ENCODE peak calls at places on chromosomes 4 and X, in six cellular contexts. M, V, T, B, X and E are unnamed samples.

GRCh38 chr4:112127736-112128322 is 17.4 kb upstream of the FAM241A start:
- DNase-seq in M (no peak), V (no peak), T (no peak), B (no peak), X (no peak), E (no peak)

GRCh38 chrX:110188701-110189558 is 129.0 kb downstream of the AMMECR1 start:
- DNase-seq in V (no peak), T (no peak), M (no peak), B (no peak), X (no peak), E (peak)

GRCh38 chr4:91064157-91064853 is 937.1 kb downstream of the CCSER1 start:
- DNase-seq in M (peak), T (no peak), V (no peak), B (no peak), X (peak), E (peak)

GRCh38 chr4:95510145-95510544 is 38.6 kb downstream of the UNC5C start:
- DNase-seq in B (no peak), V (no peak), X (no peak), M (peak), T (no peak), E (peak)

GRCh38 chr4:55033296-55033695 is 92.1 kb downstream of the KDR start:
- DNase-seq in V (no peak), X (no peak), M (no peak), B (no peak), T (no peak), E (no peak)

GRCh38 chr4:168848977-168849687 is 160.9 kb downstream of the CBR4 start:
- DNase-seq in T (no peak), M (no peak), B (no peak), X (peak), V (no peak), E (peak)

GRCh38 chr4:8362483-8362882 is 78.0 kb downstream of the ACOX3 start:
- DNase-seq in M (no peak), T (no peak), X (no peak), B (no peak), V (no peak), E (no peak)

GRCh38 chr4:77881460-77882295 is 19.0 kb downstream of the MRPL1 start:
- DNase-seq in V (no peak), B (no peak), X (no peak), T (peak), M (peak), E (peak)

GRCh38 chr4:4631150-4631549 is 89.3 kb upstream of the STX18 start:
- DNase-seq in X (no peak), V (no peak), T (no peak), B (no peak), M (no peak), E (no peak)

GRCh38 chrX:71917621-71918341 is 7.1 kb downstream of the NHSL2 start:
- DNase-seq in B (no peak), T (peak), M (no peak), X (peak), V (no peak), E (peak)

GRCh38 chrX:67503453-67503852 is 40.4 kb upstream of the AR start:
- DNase-seq in X (no peak), T (no peak), M (no peak), V (no peak), B (no peak), E (no peak)

GRCh38 chr4:128573781-128574508 is 235.6 kb upstream of the JADE1 start:
- DNase-seq in T (no peak), M (peak), X (no peak), B (no peak), V (no peak), E (peak)

GRCh38 chrX:101602077-101602476 is 15.7 kb downstream of the ARMCX6 start:
- DNase-seq in B (no peak), M (no peak), X (no peak), V (no peak), T (peak), E (no peak)

GRCh38 chrX:37378399-37378798 is 29.2 kb downstream of the PRRG1 start:
- DNase-seq in B (no peak), T (no peak), M (no peak), V (no peak), X (no peak), E (peak)

GRCh38 chrX:100648601-100649417 is 4.8 kb downstream of the SRPX2 start:
- DNase-seq in B (no peak), T (peak), V (no peak), X (no peak), M (peak), E (peak)

GRCh38 chr4:85147481-85148076 is 181.1 kb upstream of the WDFY3 start:
- DNase-seq in T (peak), V (no peak), B (peak), M (peak), X (peak), E (peak)

GRCh38 chr4:72604324-72604723 is 35.3 kb upstream of the ADAMTS3 start:
- DNase-seq in T (no peak), V (no peak), B (no peak), M (no peak), X (no peak), E (no peak)

GRCh38 chr4:174503079-174503724 is 19.1 kb downstream of the HPGD start:
- DNase-seq in M (no peak), B (no peak), X (no peak), T (no peak), V (no peak), E (no peak)

GRCh38 chrX:102697506-102697905 is 14.7 kb upstream of the GPRASP2 start:
- DNase-seq in B (no peak), M (no peak), T (no peak), V (no peak), X (no peak), E (no peak)

GRCh38 chr4:182929296-182929695 is 12.1 kb upstream of the DCTD start:
- DNase-seq in M (peak), B (no peak), T (no peak), V (no peak), X (no peak), E (peak)

GRCh38 chrX:33138677-33139249 is 72.6 kb downstream of the DMD start:
- DNase-seq in X (no peak), V (no peak), B (no peak), T (no peak), M (no peak), E (peak)

GRCh38 chr4:119030536-119030890 is 105.1 kb upstream of the MYOZ2 start:
- DNase-seq in X (no peak), M (no peak), B (no peak), V (no peak), T (no peak), E (no peak)

GRCh38 chrX:39875834-39876625 is 221.7 kb downstream of the BCOR start:
- DNase-seq in X (no peak), B (no peak), M (no peak), V (no peak), T (no peak), E (no peak)

GRCh38 chrX:31036895-31037294 is 34.9 kb downstream of the FTHL17 start:
- DNase-seq in B (no peak), T (peak), M (peak), X (peak), V (no peak), E (peak)

GRCh38 chr4:168633071-168633470 is 136.2 kb downstream of the PALLD start:
- DNase-seq in T (no peak), B (no peak), M (no peak), X (no peak), V (no peak), E (peak)

GRCh38 chr4:112702892-112703291 is 65.9 kb downstream of the LARP7 start:
- DNase-seq in X (no peak), V (no peak), B (no peak), T (no peak), M (no peak), E (no peak)

GRCh38 chr4:76977731-76978350 is 28.3 kb downstream of the SEPTIN11 start:
- DNase-seq in V (no peak), B (no peak), T (peak), X (no peak), M (no peak), E (peak)